ENCODE peak calls at places on chromosomes 3 and 15, in seven cellular contexts. T is heart left ventricle, V is Caco-2, F is OCI-LY7, H is heart right ventricle, D is left lung, Q is gastrocnemius medialis. B is an unnamed sample.
A peak's percentile ranks its signal among the peaks of the same experiment; 100 is the strongest.

GRCh38 chr3:37993811-37994638 is 3.4 kb downstream of the VILL start:
- DNase-seq in T (peak; percentile 91), H (peak; percentile 81), Q (peak; percentile 69), D (peak; percentile 95), V (no peak), F (peak; percentile 81), B (peak; percentile 85)

GRCh38 chr3:134029734-134030381 is at the start of gene SLCO2A1:
- DNase-seq in H (peak; percentile 32), F (no peak), D (peak; percentile 83), V (peak; percentile 69), Q (no peak), T (peak; percentile 64), B (no peak)

GRCh38 chr3:131231710-131232348 is 149.7 kb upstream of the NUDT16 start:
- DNase-seq in D (no peak), F (no peak), T (no peak), H (no peak), Q (no peak), V (no peak), B (no peak)

GRCh38 chr15:36271048-36271447 is 308.4 kb upstream of the CDIN1 start:
- DNase-seq in H (no peak), T (no peak), F (no peak), Q (no peak), V (no peak), D (no peak), B (no peak)

GRCh38 chr3:27507515-27508266 is 23.5 kb upstream of the SLC4A7 start:
- DNase-seq in H (no peak), Q (no peak), F (no peak), D (no peak), V (no peak), T (no peak), B (no peak)

GRCh38 chr3:167084566-167084965 is 295.5 kb downstream of the ZBBX start:
- DNase-seq in V (no peak), D (no peak), Q (no peak), T (no peak), H (no peak), F (no peak), B (no peak)

GRCh38 chr3:41173926-41174702 is 25.2 kb upstream of the CTNNB1 start:
- DNase-seq in H (peak; percentile 5), D (no peak), V (no peak), T (no peak), Q (no peak), F (no peak), B (no peak)

GRCh38 chr3:61956236-61956635 is 394.9 kb downstream of the PTPRG start:
- DNase-seq in D (no peak), Q (no peak), F (no peak), V (no peak), T (no peak), H (no peak), B (no peak)

GRCh38 chr15:99409097-99409473 is 156.7 kb upstream of the MEF2A start:
- DNase-seq in H (peak; percentile 69), D (peak; percentile 77), T (peak; percentile 82), F (peak; percentile 21), Q (peak; percentile 67), V (no peak), B (peak; percentile 78)

GRCh38 chr3:97927699-97928098 is 44.5 kb downstream of the RIOX2 start:
- DNase-seq in F (no peak), V (no peak), Q (no peak), D (no peak), H (no peak), T (no peak), B (no peak)

GRCh38 chr3:95407709-95408463 is 1345.0 kb downstream of the NSUN3 start:
- DNase-seq in T (no peak), H (no peak), F (no peak), Q (no peak), D (no peak), V (no peak), B (no peak)

GRCh38 chr15:75884041-75884440 is 19.6 kb upstream of the FBXO22 start:
- DNase-seq in H (no peak), T (no peak), Q (no peak), D (no peak), F (no peak), V (no peak), B (no peak)

GRCh38 chr3:123817413-123817812 is 66.7 kb downstream of the MYLK start:
- DNase-seq in T (no peak), Q (peak; percentile 15), H (no peak), D (no peak), F (no peak), V (no peak), B (no peak)

GRCh38 chr3:13495351-13495813 is 15.3 kb downstream of the HDAC11 start:
- DNase-seq in D (no peak), H (no peak), Q (no peak), V (peak; percentile 27), T (peak; percentile 8), F (no peak), B (no peak)

GRCh38 chr3:72129384-72130094 is 344.6 kb upstream of the PROK2 start:
- DNase-seq in D (no peak), F (no peak), V (no peak), T (no peak), Q (no peak), H (no peak), B (no peak)

GRCh38 chr15:99101501-99101900 is 3.4 kb upstream of the SYNM start:
- DNase-seq in T (no peak), Q (no peak), F (no peak), V (no peak), H (no peak), D (no peak), B (peak; percentile 50)

GRCh38 chr3:57370331-57370730 is 77.8 kb upstream of the ASB14 start:
- DNase-seq in Q (no peak), F (no peak), T (no peak), D (no peak), V (no peak), H (no peak), B (no peak)

GRCh38 chr3:171974986-171975837 is 64.2 kb upstream of the FNDC3B start:
- DNase-seq in F (no peak), H (no peak), D (no peak), T (no peak), V (no peak), Q (no peak), B (no peak)

GRCh38 chr3:135069406-135069805 is 274.3 kb downstream of the EPHB1 start:
- DNase-seq in Q (no peak), V (no peak), F (no peak), H (no peak), T (no peak), D (no peak), B (no peak)

GRCh38 chr15:34809186-34809585 is 13.8 kb upstream of the ACTC1 start:
- DNase-seq in H (no peak), F (no peak), T (no peak), Q (no peak), D (no peak), V (no peak), B (no peak)

GRCh38 chr3:124824286-124824915 is 62.8 kb downstream of the ITGB5 start:
- DNase-seq in Q (no peak), F (no peak), V (no peak), T (no peak), H (no peak), D (no peak), B (no peak)

GRCh38 chr15:96736384-96736783 is 405.9 kb downstream of the NR2F2 start:
- DNase-seq in F (no peak), V (no peak), Q (no peak), D (no peak), T (no peak), H (no peak), B (no peak)
- H3K36me3 ChIP-seq in F (no peaks in the 10 kb centered on the region), V (no peaks in the 10 kb centered on the region), Q (no peaks in the 10 kb centered on the region), D (no peaks in the 10 kb centered on the region), T (no peaks in the 10 kb centered on the region), H (no peaks in the 10 kb centered on the region), B (no peaks in the 10 kb centered on the region)

DNA sequence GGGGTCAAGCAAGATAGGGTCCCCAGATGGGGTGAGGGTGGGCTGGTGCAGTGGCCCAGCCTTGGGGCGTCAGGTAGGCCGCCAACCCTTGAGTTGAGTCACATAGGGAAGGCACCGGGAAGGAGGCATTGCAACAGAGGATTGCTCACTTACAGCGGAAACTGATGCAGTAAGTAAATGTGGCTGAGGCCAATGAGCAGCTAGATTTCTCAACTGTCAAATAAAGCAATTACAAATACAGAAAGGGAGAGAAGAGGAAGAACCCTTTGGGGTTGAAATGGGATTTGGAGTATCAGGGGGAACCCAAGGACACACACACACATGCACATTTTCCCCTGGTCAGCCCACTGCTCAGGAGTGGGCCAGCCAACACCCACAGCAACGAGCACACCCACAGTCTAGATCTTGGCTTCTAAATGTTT is 44.0 kb downstream of the CHSY1 start:
- DNase-seq in T (no peak), D (no peak), V (no peak), H (no peak), Q (peak; percentile 47), F (no peak), B (peak; percentile 85)
- H3K4me3 ChIP-seq in T (no peak overlapping the region), D (no peak overlapping the region), V (no peak overlapping the region), H (no peak overlapping the region), Q (no peak overlapping the region), F (no peak overlapping the region), B (no peak overlapping the region)

GRCh38 chr3:128056258-128056657 is 4.0 kb downstream of the SEC61A1 start:
- DNase-seq in H (no peak), D (no peak), T (no peak), F (no peak), V (no peak), Q (no peak), B (no peak)

GRCh38 chr3:128064962-128065361 is 12.7 kb downstream of the SEC61A1 start:
- DNase-seq in Q (no peak), T (no peak), D (no peak), H (no peak), F (no peak), V (no peak), B (no peak)

GRCh38 chr3:128062033-128062745 is 10.0 kb downstream of the SEC61A1 start:
- DNase-seq in Q (no peak), D (no peak), V (no peak), F (no peak), H (no peak), T (no peak), B (no peak)

GRCh38 chr3:128066111-128066510 is 13.9 kb downstream of the SEC61A1 start:
- DNase-seq in Q (no peak), F (no peak), V (no peak), D (no peak), T (no peak), H (no peak), B (no peak)

GRCh38 chr3:128060473-128061381 is 8.5 kb downstream of the SEC61A1 start:
- DNase-seq in F (no peak), H (no peak), T (no peak), V (no peak), Q (no peak), D (no peak), B (no peak)
- H3K36me3 ChIP-seq in F (peaks cover 95% of the 10 kb centered on the region), H (peaks cover 74% of the 10 kb centered on the region), T (peaks cover 59% of the 10 kb centered on the region), V (peaks cover 2% of the 10 kb centered on the region), Q (peaks cover 95% of the 10 kb centered on the region), D (peaks cover 10% of the 10 kb centered on the region), B (peaks cover 97% of the 10 kb centered on the region)

DNA sequence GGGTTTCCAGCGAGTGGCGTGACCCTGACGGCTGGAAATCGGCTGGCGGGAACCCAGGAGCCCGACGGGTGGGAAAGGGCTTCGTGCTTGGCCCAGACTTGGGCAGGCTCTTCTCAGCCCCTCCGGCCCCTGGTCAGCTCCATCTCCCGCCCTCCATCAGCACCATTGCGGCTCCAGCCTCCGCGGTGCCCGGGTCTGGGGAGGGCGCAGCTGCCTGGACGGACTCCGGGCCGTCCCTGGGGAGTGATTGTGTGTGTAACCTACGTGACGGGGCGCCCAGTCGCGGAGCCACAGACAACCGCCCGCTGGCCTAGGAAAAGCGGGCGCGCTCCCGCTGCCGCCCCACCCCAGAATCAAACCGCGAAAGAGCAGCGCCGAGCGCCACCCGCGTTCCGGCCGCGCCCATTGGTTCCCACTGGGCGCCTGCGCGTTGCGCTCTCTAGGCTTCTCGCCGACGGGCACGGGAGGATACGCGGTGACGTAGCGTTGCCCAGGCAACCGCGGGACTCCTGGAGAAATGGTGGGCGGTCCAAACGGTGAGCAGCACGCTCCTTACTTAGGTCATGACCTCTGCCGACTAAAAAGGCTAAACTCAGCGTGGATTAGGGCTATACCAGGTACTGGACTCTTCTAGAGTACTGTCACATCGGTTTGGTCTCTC is at the start of gene CFAP20DC:
- DNase-seq in V (peak; percentile 92), Q (peak; percentile 50), H (peak; percentile 86), T (peak; percentile 95), F (peak; percentile 76), D (peak; percentile 94), B (peak; percentile 94)
- H3K4me3 ChIP-seq in V (peak within 1 kb of the TSS; percentile 74), Q (peak within 1 kb of the TSS; percentile 54), H (peak within 1 kb of the TSS; percentile 77), T (peak within 1 kb of the TSS; percentile 62), F (peak within 1 kb of the TSS; percentile 60), D (peak within 1 kb of the TSS; percentile 57), B (peak within 1 kb of the TSS; percentile 59)